ENCODE peak calls at places on chromosome 3, in six cellular contexts. X is GM19239, Y is neural crest cell, I is RWPE1, A is AG04449, G is IMR-90. P is an unnamed sample.
A peak's percentile ranks its signal among the peaks of the same experiment; 100 is the strongest.

GRCh38 chr3:186467969-186468368 is 76.2 kb downstream of the CRYGS start:
- DNase-seq in X (no peak), Y (no peak), I (no peak), A (no peak), G (no peak), P (no peak)

GRCh38 chr3:141286856-141287255 is 55.2 kb downstream of the PXYLP1 start:
- DNase-seq in X (no peak), Y (no peak), I (no peak), A (no peak), G (no peak), P (no peak)

GRCh38 chr3:3110299-3110630 is at the start of gene IL5RA:
- DNase-seq in X (no peak), Y (no peak), I (no peak), A (no peak), G (no peak), P (no peak)

GRCh38 chr3:24598691-24599090 is 104.0 kb upstream of the THRB start:
- DNase-seq in X (no peak), Y (no peak), I (peak; percentile 48), A (no peak), G (no peak), P (no peak)

GRCh38 chr3:129756871-129757270 is 136.6 kb downstream of the TMCC1 start:
- DNase-seq in X (no peak), Y (no peak), I (no peak), A (peak; percentile 50), G (peak; percentile 66), P (no peak)

GRCh38 chr3:73509066-73509465 is 115.7 kb downstream of the PDZRN3 start:
- DNase-seq in X (no peak), Y (no peak), I (no peak), A (no peak), G (no peak), P (no peak)

GRCh38 chr3:149120051-149120972 is 9.1 kb upstream of the HPS3 start:
- DNase-seq in X (peak; percentile 23), Y (no peak), I (peak; percentile 64), A (no peak), G (peak; percentile 76), P (peak; percentile 43)

GRCh38 chr3:122794483-122794778 is 438 bp upstream of the SLC49A4 start:
- DNase-seq in X (no peak), Y (no peak), I (no peak), A (no peak), G (peak; percentile 64), P (no peak)

GRCh38 chr3:147538034-147538433 is 128.9 kb downstream of the ZIC1 start:
- DNase-seq in X (no peak), Y (no peak), I (no peak), A (no peak), G (no peak), P (no peak)

GRCh38 chr3:156180077-156180476 is 59.7 kb downstream of the KCNAB1 start:
- DNase-seq in X (no peak), Y (no peak), I (peak; percentile 11), A (peak; percentile 33), G (peak; percentile 68), P (no peak)

GRCh38 chr3:14866627-14867026 is 47.9 kb downstream of the FGD5 start:
- DNase-seq in X (no peak), Y (no peak), I (no peak), A (no peak), G (no peak), P (no peak)

GRCh38 chr3:36540898-36541518 is 160.7 kb downstream of the STAC start:
- DNase-seq in X (peak; percentile 5), Y (peak; percentile 11), I (peak; percentile 4), A (no peak), G (peak; percentile 9), P (peak; percentile 19)

GRCh38 chr3:128523591-128523990 is 30.6 kb upstream of the GATA2 start:
- DNase-seq in X (no peak), Y (no peak), I (no peak), A (no peak), G (no peak), P (no peak)

GRCh38 chr3:23859012-23859743 is 53.4 kb downstream of the UBE2E1 start:
- DNase-seq in X (no peak), Y (no peak), I (peak; percentile 17), A (no peak), G (peak; percentile 39), P (no peak)

GRCh38 chr3:180646187-180646790 is 33.0 kb downstream of the CCDC39 start:
- DNase-seq in X (no peak), Y (no peak), I (peak; percentile 6), A (no peak), G (no peak), P (no peak)

GRCh38 chr3:29513236-29513635 is 232.4 kb downstream of the RBMS3 start:
- DNase-seq in X (no peak), Y (no peak), I (no peak), A (no peak), G (peak; percentile 31), P (no peak)

GRCh38 chr3:106610362-106610997 is 741.7 kb upstream of the CBLB start:
- DNase-seq in X (no peak), Y (no peak), I (no peak), A (no peak), G (peak; percentile 53), P (no peak)

GRCh38 chr3:177816667-177817208 is 619.5 kb upstream of the TBL1XR1 start:
- DNase-seq in X (no peak), Y (no peak), I (peak; percentile 67), A (no peak), G (peak; percentile 59), P (no peak)

GRCh38 chr3:53161820-53162671 is 1.0 kb downstream of the PRKCD start:
- DNase-seq in X (peak; percentile 67), Y (peak; percentile 23), I (peak; percentile 17), A (no peak), G (peak; percentile 20), P (peak; percentile 22)

GRCh38 chr3:48966367-48966766 is 23.7 kb upstream of the P4HTM start:
- DNase-seq in X (no peak), Y (no peak), I (no peak), A (no peak), G (peak; percentile 3), P (no peak)

GRCh38 chr3:65107174-65107573 is 419.4 kb upstream of the ADAMTS9 start:
- DNase-seq in X (no peak), Y (no peak), I (no peak), A (no peak), G (no peak), P (no peak)